ENCODE peak calls at places on chromosome 2, in seven cellular contexts. J is mesendoderm, Z is IMR-90, A is mesenchymal stem cell, W is H1, E is neuronal stem cell, X is trophoblast cell. O is an unnamed sample.

GRCh38 chr2:46230115-46230571 is 67.1 kb upstream of the EPAS1 start:
- DNase-seq in J (peak), Z (no peak), A (no peak), W (peak), E (no peak), X (peak), O (peak)

GRCh38 chr2:44944102-44944951 is 2.8 kb downstream of the SIX3 start:
- DNase-seq in J (peak), Z (no peak), A (no peak), W (no peak), E (no peak), X (no peak), O (peak)

GRCh38 chr2:28684142-28684858 is 67.3 kb upstream of the PPP1CB start:
- DNase-seq in J (peak), Z (no peak), A (no peak), W (no peak), E (no peak), X (peak), O (no peak)

GRCh38 chr2:237257471-237257951 is 156.5 kb downstream of the COL6A3 start:
- DNase-seq in J (no peak), Z (peak), A (no peak), W (no peak), E (no peak), X (no peak), O (no peak)

GRCh38 chr2:236754234-236754924 is 184.8 kb downstream of the ACKR3 start:
- DNase-seq in J (no peak), Z (no peak), A (no peak), W (no peak), E (no peak), X (no peak), O (no peak)

GRCh38 chr2:164937864-164938401 is 17.4 kb downstream of the SLC38A11 start:
- DNase-seq in J (peak), Z (no peak), A (peak), W (no peak), E (no peak), X (no peak), O (no peak)

GRCh38 chr2:239266779-239267410 is 133.9 kb downstream of the HDAC4 start:
- DNase-seq in J (no peak), Z (no peak), A (no peak), W (no peak), E (no peak), X (no peak), O (no peak)

GRCh38 chr2:239227111-239227581 is 173.7 kb downstream of the HDAC4 start:
- DNase-seq in J (no peak), Z (no peak), A (no peak), W (no peak), E (no peak), X (no peak), O (no peak)

GRCh38 chr2:127673304-127674069 is 1.8 kb downstream of the LIMS2 start:
- DNase-seq in J (no peak), Z (no peak), A (no peak), W (no peak), E (no peak), X (no peak), O (peak)

GRCh38 chr2:121400206-121400605 is 115.2 kb upstream of the TFCP2L1 start:
- DNase-seq in J (no peak), Z (peak), A (peak), W (no peak), E (no peak), X (no peak), O (no peak)

GRCh38 chr2:8522682-8523081 is 159.2 kb upstream of the ID2 start:
- DNase-seq in J (no peak), Z (no peak), A (no peak), W (no peak), E (no peak), X (no peak), O (no peak)

GRCh38 chr2:20617081-20617575 is 33.8 kb downstream of the HS1BP3 start:
- DNase-seq in J (peak), Z (no peak), A (peak), W (no peak), E (no peak), X (no peak), O (peak)
- H2BK120ac ChIP-seq in J (no peak), Z (peak), A (peak), W (no peak), E (no peak), X (no peak), O (no peak)

DNA sequence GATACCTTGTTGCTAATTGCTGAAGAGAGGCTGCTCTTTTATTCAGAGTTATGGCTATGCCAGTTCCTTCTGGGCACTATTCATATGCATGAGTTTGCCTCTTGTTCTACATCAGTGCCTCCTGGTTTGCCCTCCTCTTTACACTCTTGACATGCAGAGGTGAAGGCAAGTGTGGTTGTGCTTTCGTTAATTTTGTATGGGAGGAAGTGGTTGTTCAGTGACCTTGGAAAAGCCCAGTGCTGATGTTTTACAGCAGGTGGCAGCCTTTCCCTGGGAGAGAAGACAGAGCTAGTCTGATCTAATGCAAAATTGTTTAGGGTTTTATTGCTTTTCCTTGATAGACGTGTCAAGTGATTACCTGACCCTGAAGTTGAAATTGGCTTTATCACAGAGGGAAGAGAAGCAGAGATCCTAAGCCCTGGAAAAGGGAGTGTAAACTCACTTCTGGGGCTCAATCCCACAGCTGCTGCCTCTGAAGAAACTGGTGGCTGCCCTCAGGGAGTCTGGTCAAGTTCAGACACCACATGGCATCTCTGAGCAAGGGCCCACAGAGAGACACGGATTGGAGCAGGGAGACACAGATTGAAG is 30.5 kb upstream of the VPS54 start:
- DNase-seq in J (peak), Z (peak), A (peak), W (no peak), E (peak), X (peak), O (peak)
- H2BK120ac ChIP-seq in J (no peak), Z (no peak), A (no peak), W (no peak), E (no peak), X (no peak), O (no peak)

GRCh38 chr2:64735504-64735903 is 81.8 kb upstream of the SERTAD2 start:
- DNase-seq in J (no peak), Z (no peak), A (no peak), W (no peak), E (no peak), X (no peak), O (no peak)

GRCh38 chr2:64743739-64744330 is 90.1 kb upstream of the SERTAD2 start:
- DNase-seq in J (no peak), Z (no peak), A (no peak), W (no peak), E (no peak), X (no peak), O (no peak)

GRCh38 chr2:64742678-64743077 is 89.0 kb upstream of the SERTAD2 start:
- DNase-seq in J (no peak), Z (no peak), A (no peak), W (no peak), E (no peak), X (no peak), O (no peak)

GRCh38 chr2:64737547-64737946 is 83.8 kb upstream of the SERTAD2 start:
- DNase-seq in J (no peak), Z (peak), A (peak), W (no peak), E (no peak), X (no peak), O (no peak)

DNA sequence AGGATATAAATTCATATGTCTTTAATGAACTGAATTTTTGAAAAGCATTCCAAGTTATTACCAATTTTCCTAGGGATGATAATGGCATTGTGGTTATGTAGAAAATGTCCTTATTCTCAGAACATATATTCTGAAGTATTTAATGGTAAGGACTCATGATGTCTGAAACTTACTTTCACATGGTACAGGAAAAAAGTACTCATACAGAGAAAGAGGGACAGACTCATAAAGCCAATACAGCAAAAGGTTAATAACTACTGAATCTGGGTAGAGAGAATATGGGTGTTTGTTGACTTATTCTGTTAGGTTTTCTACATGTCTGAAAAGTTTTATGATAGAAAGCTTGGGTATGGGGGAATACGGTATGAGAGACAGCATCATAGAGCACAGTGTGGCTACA is 84.3 kb upstream of the SERTAD2 start:
- DNase-seq in J (no peak), Z (no peak), A (no peak), W (no peak), E (no peak), X (no peak), O (no peak)
- H2BK120ac ChIP-seq in J (no peak), Z (no peak), A (no peak), W (no peak), E (no peak), X (no peak), O (no peak)

GRCh38 chr2:206543073-206543472 is 99.2 kb upstream of the FAM237A start:
- DNase-seq in J (no peak), Z (no peak), A (no peak), W (no peak), E (no peak), X (no peak), O (no peak)
- H2BK120ac ChIP-seq in J (no peak), Z (no peak), A (no peak), W (no peak), E (no peak), X (no peak), O (no peak)

GRCh38 chr2:50116096-50116495 is 915.8 kb downstream of the NRXN1 start:
- DNase-seq in J (no peak), Z (no peak), A (no peak), W (no peak), E (no peak), X (no peak), O (no peak)

GRCh38 chr2:50118951-50119702 is 912.8 kb downstream of the NRXN1 start:
- DNase-seq in J (peak), Z (no peak), A (no peak), W (no peak), E (no peak), X (no peak), O (peak)

GRCh38 chr2:50111067-50111466 is 920.9 kb downstream of the NRXN1 start:
- DNase-seq in J (no peak), Z (no peak), A (no peak), W (no peak), E (no peak), X (no peak), O (no peak)

GRCh38 chr2:50116611-50117010 is 915.3 kb downstream of the NRXN1 start:
- DNase-seq in J (no peak), Z (no peak), A (no peak), W (no peak), E (no peak), X (no peak), O (no peak)
- H2BK120ac ChIP-seq in J (no peak), Z (no peak), A (no peak), W (no peak), E (no peak), X (no peak), O (no peak)

DNA sequence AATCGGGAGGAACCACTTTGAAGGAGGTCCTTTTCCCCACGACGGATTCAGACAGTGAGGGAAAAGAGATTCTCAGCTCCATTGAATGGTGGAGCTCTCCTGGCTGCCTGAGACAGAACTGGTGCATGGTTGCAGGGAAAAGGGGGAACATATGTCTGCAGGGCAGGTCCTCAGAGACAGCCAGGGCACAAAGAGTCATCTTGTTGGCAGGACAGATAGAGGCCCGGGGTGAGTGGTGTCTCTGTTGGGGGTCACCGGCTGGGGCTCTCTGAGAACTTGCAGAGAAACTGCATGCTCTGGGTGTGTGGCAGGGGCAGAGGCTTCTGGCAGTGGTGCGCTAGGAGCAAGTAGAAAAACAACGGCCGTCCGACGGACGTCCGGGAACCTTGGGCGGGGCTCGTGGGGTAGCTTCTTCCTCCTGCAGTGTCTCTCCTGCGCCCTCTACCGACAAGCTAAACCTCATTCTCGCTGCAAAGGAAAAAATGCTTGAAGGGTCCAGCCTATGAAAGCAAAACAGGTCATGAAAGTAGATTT is 94.3 kb downstream of the CDCA7 start:
- DNase-seq in J (peak), Z (peak), A (peak), W (peak), E (peak), X (peak), O (peak)
- H2BK120ac ChIP-seq in J (no peak), Z (peak), A (no peak), W (no peak), E (no peak), X (peak), O (no peak)

DNA sequence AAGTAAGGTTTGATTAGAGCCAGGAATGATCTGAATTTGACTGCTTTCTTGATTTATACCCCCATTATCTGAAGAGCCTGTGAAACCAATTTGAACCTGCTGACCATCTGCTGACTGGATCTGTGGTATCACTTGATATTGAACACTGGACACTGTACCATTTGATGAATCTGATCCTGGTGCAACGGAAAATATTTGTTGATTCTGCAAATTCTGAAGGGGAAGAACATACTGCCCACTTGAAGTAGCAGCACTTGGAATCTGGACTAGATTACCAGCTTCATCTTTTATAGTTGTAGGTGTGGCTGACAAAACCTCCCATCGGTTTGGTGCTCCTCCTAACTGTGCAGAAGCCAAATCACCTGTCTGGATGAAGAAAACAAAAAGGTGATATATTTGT is 9.3 kb downstream of the SP3 start:
- DNase-seq in J (no peak), Z (no peak), A (no peak), W (no peak), E (no peak), X (no peak), O (no peak)
- H2BK120ac ChIP-seq in J (no peak), Z (no peak), A (no peak), W (no peak), E (no peak), X (no peak), O (no peak)

GRCh38 chr2:69947078-69947801 is 14.2 kb downstream of the ASPRV1 start:
- DNase-seq in J (no peak), Z (no peak), A (no peak), W (no peak), E (no peak), X (no peak), O (no peak)

GRCh38 chr2:69945447-69945846 is 16.0 kb downstream of the ASPRV1 start:
- DNase-seq in J (no peak), Z (no peak), A (no peak), W (no peak), E (no peak), X (no peak), O (no peak)

GRCh38 chr2:69946351-69947077 is 14.9 kb downstream of the ASPRV1 start:
- DNase-seq in J (no peak), Z (peak), A (peak), W (no peak), E (no peak), X (no peak), O (no peak)

GRCh38 chr2:69943841-69944604 is 17.4 kb downstream of the ASPRV1 start:
- DNase-seq in J (no peak), Z (no peak), A (no peak), W (no peak), E (no peak), X (no peak), O (no peak)

DNA sequence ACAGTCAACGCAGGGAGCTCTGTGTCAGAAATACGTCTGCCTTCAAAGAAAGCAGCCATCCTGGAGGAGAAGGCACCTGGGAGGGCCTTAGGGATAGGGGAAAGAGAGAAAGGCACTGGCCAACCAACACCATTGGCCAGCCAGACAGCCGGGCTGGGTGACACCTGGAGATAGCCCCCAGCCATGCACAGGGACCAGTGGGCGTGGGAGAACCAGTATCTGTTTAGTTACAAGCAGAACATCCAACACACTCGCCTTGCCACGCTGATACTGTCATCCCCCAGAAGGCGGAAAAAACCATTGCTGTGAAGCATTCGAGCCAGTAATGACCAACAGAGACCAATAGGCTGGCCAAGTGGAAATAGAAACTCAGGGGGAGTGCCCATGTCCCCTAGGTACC is 15.5 kb downstream of the ASPRV1 start:
- DNase-seq in J (no peak), Z (no peak), A (no peak), W (no peak), E (no peak), X (no peak), O (no peak)
- H2BK120ac ChIP-seq in J (no peak), Z (peak), A (no peak), W (no peak), E (no peak), X (no peak), O (no peak)